ENCODE peak calls at places on chromosomes 7 and 10, in seven cellular contexts. One of them, this sample, is unnamed.

GRCh38 chr7:85528581-85528980 is 341.7 kb upstream of the SEMA3D start:
- DNase-seq in stimulated activated naive CD8-positive, alpha-beta T cell treated with anti-CD3 and anti-CD28 coated beads, Interleukin-15, Interleukin-2, amounts not matched to agents 100 U/mL and 50 U/mL, for 24 hours: no peak
- DNase-seq in NCI-H2107: no peak
- DNase-seq in AG10803: peak; percentile 59
- DNase-seq in RPMI7951: no peak
- DNase-seq in T-cell: no peak
- DNase-seq in dermis microvascular lymphatic vessel endothelial cell: no peak
- DNase-seq in this sample: no peak

GRCh38 chr10:17735166-17735941 is 16.6 kb upstream of the TMEM236 start:
- DNase-seq in T-cell: no peak
- DNase-seq in NCI-H2107: no peak
- DNase-seq in stimulated activated naive CD8-positive, alpha-beta T cell treated with anti-CD3 and anti-CD28 coated beads, Interleukin-15, Interleukin-2, amounts not matched to agents 100 U/mL and 50 U/mL, for 24 hours: no peak
- DNase-seq in AG10803: no peak
- DNase-seq in dermis microvascular lymphatic vessel endothelial cell: no peak
- DNase-seq in RPMI7951: no peak
- DNase-seq in this sample: no peak

GRCh38 chr7:1651897-1652296 is 18.2 kb upstream of the ELFN1 start:
- DNase-seq in NCI-H2107: no peak
- DNase-seq in stimulated activated naive CD8-positive, alpha-beta T cell treated with anti-CD3 and anti-CD28 coated beads, Interleukin-15, Interleukin-2, amounts not matched to agents 100 U/mL and 50 U/mL, for 24 hours: no peak
- DNase-seq in AG10803: no peak
- DNase-seq in RPMI7951: no peak
- DNase-seq in dermis microvascular lymphatic vessel endothelial cell: no peak
- DNase-seq in T-cell: no peak
- DNase-seq in this sample: no peak

GRCh38 chr10:113359664-113360063 is 193.2 kb upstream of the HABP2 start:
- DNase-seq in RPMI7951: no peak
- DNase-seq in stimulated activated naive CD8-positive, alpha-beta T cell treated with anti-CD3 and anti-CD28 coated beads, Interleukin-15, Interleukin-2, amounts not matched to agents 100 U/mL and 50 U/mL, for 24 hours: no peak
- DNase-seq in T-cell: no peak
- DNase-seq in NCI-H2107: no peak
- DNase-seq in AG10803: no peak
- DNase-seq in dermis microvascular lymphatic vessel endothelial cell: no peak
- DNase-seq in this sample: no peak

GRCh38 chr7:29146082-29146706 is at the start of gene CPVL:
- DNase-seq in T-cell: no peak
- DNase-seq in AG10803: no peak
- DNase-seq in stimulated activated naive CD8-positive, alpha-beta T cell treated with anti-CD3 and anti-CD28 coated beads, Interleukin-15, Interleukin-2, amounts not matched to agents 100 U/mL and 50 U/mL, for 24 hours: peak; percentile 8
- DNase-seq in RPMI7951: peak; percentile 18
- DNase-seq in dermis microvascular lymphatic vessel endothelial cell: no peak
- DNase-seq in NCI-H2107: no peak
- DNase-seq in this sample: no peak

GRCh38 chr10:61869772-61870520 is 31.6 kb upstream of the ARID5B start:
- DNase-seq in T-cell: no peak
- DNase-seq in NCI-H2107: no peak
- DNase-seq in stimulated activated naive CD8-positive, alpha-beta T cell treated with anti-CD3 and anti-CD28 coated beads, Interleukin-15, Interleukin-2, amounts not matched to agents 100 U/mL and 50 U/mL, for 24 hours: no peak
- DNase-seq in dermis microvascular lymphatic vessel endothelial cell: no peak
- DNase-seq in RPMI7951: peak; percentile 53
- DNase-seq in AG10803: peak; percentile 66
- DNase-seq in this sample: no peak

GRCh38 chr10:78319371-78319770 is 285.7 kb downstream of the RPS24 start:
- DNase-seq in NCI-H2107: no peak
- DNase-seq in T-cell: no peak
- DNase-seq in RPMI7951: no peak
- DNase-seq in AG10803: no peak
- DNase-seq in stimulated activated naive CD8-positive, alpha-beta T cell treated with anti-CD3 and anti-CD28 coated beads, Interleukin-15, Interleukin-2, amounts not matched to agents 100 U/mL and 50 U/mL, for 24 hours: no peak
- DNase-seq in dermis microvascular lymphatic vessel endothelial cell: no peak
- DNase-seq in this sample: no peak

GRCh38 chr10:113987805-113988204 is 55.9 kb upstream of the ADRB1 start:
- DNase-seq in T-cell: no peak
- DNase-seq in RPMI7951: peak; percentile 10
- DNase-seq in stimulated activated naive CD8-positive, alpha-beta T cell treated with anti-CD3 and anti-CD28 coated beads, Interleukin-15, Interleukin-2, amounts not matched to agents 100 U/mL and 50 U/mL, for 24 hours: peak; percentile 12
- DNase-seq in dermis microvascular lymphatic vessel endothelial cell: no peak
- DNase-seq in NCI-H2107: no peak
- DNase-seq in AG10803: no peak
- DNase-seq in this sample: no peak

GRCh38 chr7:50762337-50762736 is 20.4 kb downstream of the GRB10 start:
- DNase-seq in stimulated activated naive CD8-positive, alpha-beta T cell treated with anti-CD3 and anti-CD28 coated beads, Interleukin-15, Interleukin-2, amounts not matched to agents 100 U/mL and 50 U/mL, for 24 hours: no peak
- DNase-seq in dermis microvascular lymphatic vessel endothelial cell: no peak
- DNase-seq in RPMI7951: no peak
- DNase-seq in AG10803: no peak
- DNase-seq in T-cell: no peak
- DNase-seq in NCI-H2107: no peak
- DNase-seq in this sample: no peak

GRCh38 chr7:150964593-150965111 is 13.5 kb downstream of the KCNH2 start:
- DNase-seq in AG10803: no peak
- DNase-seq in dermis microvascular lymphatic vessel endothelial cell: peak; percentile 28
- DNase-seq in stimulated activated naive CD8-positive, alpha-beta T cell treated with anti-CD3 and anti-CD28 coated beads, Interleukin-15, Interleukin-2, amounts not matched to agents 100 U/mL and 50 U/mL, for 24 hours: no peak
- DNase-seq in NCI-H2107: no peak
- DNase-seq in RPMI7951: no peak
- DNase-seq in T-cell: no peak
- DNase-seq in this sample: no peak

GRCh38 chr10:27614776-27615175 is 110.7 kb downstream of the RAB18 start:
- DNase-seq in dermis microvascular lymphatic vessel endothelial cell: no peak
- DNase-seq in T-cell: no peak
- DNase-seq in stimulated activated naive CD8-positive, alpha-beta T cell treated with anti-CD3 and anti-CD28 coated beads, Interleukin-15, Interleukin-2, amounts not matched to agents 100 U/mL and 50 U/mL, for 24 hours: no peak
- DNase-seq in AG10803: no peak
- DNase-seq in RPMI7951: no peak
- DNase-seq in NCI-H2107: no peak
- DNase-seq in this sample: no peak

GRCh38 chr7:41912426-41912825 is 209.5 kb upstream of the INHBA start:
- DNase-seq in RPMI7951: peak; percentile 37
- DNase-seq in NCI-H2107: no peak
- DNase-seq in dermis microvascular lymphatic vessel endothelial cell: no peak
- DNase-seq in stimulated activated naive CD8-positive, alpha-beta T cell treated with anti-CD3 and anti-CD28 coated beads, Interleukin-15, Interleukin-2, amounts not matched to agents 100 U/mL and 50 U/mL, for 24 hours: no peak
- DNase-seq in AG10803: peak; percentile 31
- DNase-seq in T-cell: no peak
- DNase-seq in this sample: no peak

GRCh38 chr10:31642296-31642695 is 286.3 kb downstream of the ARHGAP12 start:
- DNase-seq in dermis microvascular lymphatic vessel endothelial cell: no peak
- DNase-seq in RPMI7951: no peak
- DNase-seq in stimulated activated naive CD8-positive, alpha-beta T cell treated with anti-CD3 and anti-CD28 coated beads, Interleukin-15, Interleukin-2, amounts not matched to agents 100 U/mL and 50 U/mL, for 24 hours: no peak
- DNase-seq in T-cell: no peak
- DNase-seq in AG10803: peak; percentile 41
- DNase-seq in NCI-H2107: no peak
- DNase-seq in this sample: no peak

GRCh38 chr7:114789942-114790341 is 132.0 kb upstream of the MDFIC start:
- DNase-seq in stimulated activated naive CD8-positive, alpha-beta T cell treated with anti-CD3 and anti-CD28 coated beads, Interleukin-15, Interleukin-2, amounts not matched to agents 100 U/mL and 50 U/mL, for 24 hours: no peak
- DNase-seq in NCI-H2107: no peak
- DNase-seq in AG10803: peak; percentile 90
- DNase-seq in dermis microvascular lymphatic vessel endothelial cell: no peak
- DNase-seq in RPMI7951: peak; percentile 81
- DNase-seq in T-cell: no peak
- DNase-seq in this sample: no peak

GRCh38 chr7:70042533-70042932 is 444.3 kb downstream of the AUTS2 start:
- DNase-seq in stimulated activated naive CD8-positive, alpha-beta T cell treated with anti-CD3 and anti-CD28 coated beads, Interleukin-15, Interleukin-2, amounts not matched to agents 100 U/mL and 50 U/mL, for 24 hours: no peak
- DNase-seq in RPMI7951: peak; percentile 11
- DNase-seq in T-cell: no peak
- DNase-seq in AG10803: peak; percentile 77
- DNase-seq in NCI-H2107: no peak
- DNase-seq in dermis microvascular lymphatic vessel endothelial cell: no peak
- DNase-seq in this sample: no peak

GRCh38 chr7:33776791-33777190 is 128.5 kb upstream of the BMPER start:
- DNase-seq in T-cell: no peak
- DNase-seq in AG10803: peak; percentile 38
- DNase-seq in RPMI7951: peak; percentile 54
- DNase-seq in stimulated activated naive CD8-positive, alpha-beta T cell treated with anti-CD3 and anti-CD28 coated beads, Interleukin-15, Interleukin-2, amounts not matched to agents 100 U/mL and 50 U/mL, for 24 hours: no peak
- DNase-seq in NCI-H2107: no peak
- DNase-seq in dermis microvascular lymphatic vessel endothelial cell: no peak
- DNase-seq in this sample: no peak

GRCh38 chr7:43756368-43757072 is 2.0 kb upstream of the BLVRA start:
- DNase-seq in RPMI7951: peak; percentile 91
- DNase-seq in AG10803: peak; percentile 80
- DNase-seq in dermis microvascular lymphatic vessel endothelial cell: no peak
- DNase-seq in T-cell: no peak
- DNase-seq in stimulated activated naive CD8-positive, alpha-beta T cell treated with anti-CD3 and anti-CD28 coated beads, Interleukin-15, Interleukin-2, amounts not matched to agents 100 U/mL and 50 U/mL, for 24 hours: peak; percentile 19
- DNase-seq in NCI-H2107: no peak
- DNase-seq in this sample: no peak

GRCh38 chr10:115572740-115573455 is 479.7 kb downstream of the ATRNL1 start:
- DNase-seq in NCI-H2107: no peak
- DNase-seq in stimulated activated naive CD8-positive, alpha-beta T cell treated with anti-CD3 and anti-CD28 coated beads, Interleukin-15, Interleukin-2, amounts not matched to agents 100 U/mL and 50 U/mL, for 24 hours: no peak
- DNase-seq in T-cell: no peak
- DNase-seq in AG10803: no peak
- DNase-seq in dermis microvascular lymphatic vessel endothelial cell: no peak
- DNase-seq in RPMI7951: no peak
- DNase-seq in this sample: no peak

GRCh38 chr10:93907049-93907448 is 13.3 kb downstream of the SLC35G1 start:
- DNase-seq in NCI-H2107: no peak
- DNase-seq in AG10803: no peak
- DNase-seq in stimulated activated naive CD8-positive, alpha-beta T cell treated with anti-CD3 and anti-CD28 coated beads, Interleukin-15, Interleukin-2, amounts not matched to agents 100 U/mL and 50 U/mL, for 24 hours: no peak
- DNase-seq in RPMI7951: no peak
- DNase-seq in T-cell: no peak
- DNase-seq in dermis microvascular lymphatic vessel endothelial cell: no peak
- DNase-seq in this sample: no peak

GRCh38 chr10:5611899-5612680 is 54.3 kb downstream of the ASB13 start:
- DNase-seq in NCI-H2107: no peak
- DNase-seq in T-cell: no peak
- DNase-seq in stimulated activated naive CD8-positive, alpha-beta T cell treated with anti-CD3 and anti-CD28 coated beads, Interleukin-15, Interleukin-2, amounts not matched to agents 100 U/mL and 50 U/mL, for 24 hours: no peak
- DNase-seq in RPMI7951: peak; percentile 81
- DNase-seq in dermis microvascular lymphatic vessel endothelial cell: no peak
- DNase-seq in AG10803: no peak
- DNase-seq in this sample: no peak

GRCh38 chr10:21534611-21535493 is 820 bp downstream of the MLLT10 start:
- DNase-seq in T-cell: peak; percentile 39
- DNase-seq in dermis microvascular lymphatic vessel endothelial cell: no peak
- DNase-seq in RPMI7951: peak; percentile 61
- DNase-seq in stimulated activated naive CD8-positive, alpha-beta T cell treated with anti-CD3 and anti-CD28 coated beads, Interleukin-15, Interleukin-2, amounts not matched to agents 100 U/mL and 50 U/mL, for 24 hours: peak; percentile 54
- DNase-seq in NCI-H2107: no peak
- DNase-seq in AG10803: no peak
- DNase-seq in this sample: peak; percentile 47

GRCh38 chr10:103653581-103654020 is 160.1 kb downstream of the NEURL1 start:
- DNase-seq in T-cell: no peak
- DNase-seq in stimulated activated naive CD8-positive, alpha-beta T cell treated with anti-CD3 and anti-CD28 coated beads, Interleukin-15, Interleukin-2, amounts not matched to agents 100 U/mL and 50 U/mL, for 24 hours: no peak
- DNase-seq in AG10803: no peak
- DNase-seq in RPMI7951: no peak
- DNase-seq in dermis microvascular lymphatic vessel endothelial cell: no peak
- DNase-seq in NCI-H2107: peak; percentile 9
- DNase-seq in this sample: no peak

GRCh38 chr10:90447836-90448235 is 410.0 kb downstream of the HTR7 start:
- DNase-seq in dermis microvascular lymphatic vessel endothelial cell: no peak
- DNase-seq in stimulated activated naive CD8-positive, alpha-beta T cell treated with anti-CD3 and anti-CD28 coated beads, Interleukin-15, Interleukin-2, amounts not matched to agents 100 U/mL and 50 U/mL, for 24 hours: no peak
- DNase-seq in RPMI7951: no peak
- DNase-seq in NCI-H2107: no peak
- DNase-seq in AG10803: no peak
- DNase-seq in T-cell: no peak
- DNase-seq in this sample: no peak

GRCh38 chr7:54888067-54888735 is 129.2 kb upstream of the SEC61G start:
- DNase-seq in AG10803: no peak
- DNase-seq in dermis microvascular lymphatic vessel endothelial cell: no peak
- DNase-seq in NCI-H2107: no peak
- DNase-seq in RPMI7951: peak; percentile 33
- DNase-seq in stimulated activated naive CD8-positive, alpha-beta T cell treated with anti-CD3 and anti-CD28 coated beads, Interleukin-15, Interleukin-2, amounts not matched to agents 100 U/mL and 50 U/mL, for 24 hours: no peak
- DNase-seq in T-cell: no peak
- DNase-seq in this sample: no peak

GRCh38 chr7:83519240-83519639 is 129.7 kb downstream of the SEMA3E start:
- DNase-seq in stimulated activated naive CD8-positive, alpha-beta T cell treated with anti-CD3 and anti-CD28 coated beads, Interleukin-15, Interleukin-2, amounts not matched to agents 100 U/mL and 50 U/mL, for 24 hours: no peak
- DNase-seq in T-cell: no peak
- DNase-seq in NCI-H2107: no peak
- DNase-seq in RPMI7951: no peak
- DNase-seq in dermis microvascular lymphatic vessel endothelial cell: no peak
- DNase-seq in AG10803: no peak
- DNase-seq in this sample: no peak

GRCh38 chr7:20223356-20223755 is 6.2 kb upstream of the MACC1 start:
- DNase-seq in RPMI7951: peak; percentile 92
- DNase-seq in dermis microvascular lymphatic vessel endothelial cell: no peak
- DNase-seq in NCI-H2107: no peak
- DNase-seq in AG10803: peak; percentile 61
- DNase-seq in T-cell: no peak
- DNase-seq in stimulated activated naive CD8-positive, alpha-beta T cell treated with anti-CD3 and anti-CD28 coated beads, Interleukin-15, Interleukin-2, amounts not matched to agents 100 U/mL and 50 U/mL, for 24 hours: no peak
- DNase-seq in this sample: no peak

GRCh38 chr7:70383369-70383768 is 748.6 kb upstream of the GALNT17 start:
- DNase-seq in T-cell: no peak
- DNase-seq in AG10803: peak; percentile 41
- DNase-seq in RPMI7951: no peak
- DNase-seq in NCI-H2107: no peak
- DNase-seq in stimulated activated naive CD8-positive, alpha-beta T cell treated with anti-CD3 and anti-CD28 coated beads, Interleukin-15, Interleukin-2, amounts not matched to agents 100 U/mL and 50 U/mL, for 24 hours: no peak
- DNase-seq in dermis microvascular lymphatic vessel endothelial cell: no peak
- DNase-seq in this sample: no peak

GRCh38 chr7:98294798-98295382 is 13.4 kb downstream of the BRI3 start:
- DNase-seq in dermis microvascular lymphatic vessel endothelial cell: no peak
- DNase-seq in T-cell: no peak
- DNase-seq in NCI-H2107: peak; percentile 86
- DNase-seq in stimulated activated naive CD8-positive, alpha-beta T cell treated with anti-CD3 and anti-CD28 coated beads, Interleukin-15, Interleukin-2, amounts not matched to agents 100 U/mL and 50 U/mL, for 24 hours: peak; percentile 39
- DNase-seq in RPMI7951: peak; percentile 42
- DNase-seq in AG10803: peak; percentile 51
- DNase-seq in this sample: no peak

GRCh38 chr7:4001742-4002141 is 680.4 kb upstream of the FOXK1 start:
- DNase-seq in stimulated activated naive CD8-positive, alpha-beta T cell treated with anti-CD3 and anti-CD28 coated beads, Interleukin-15, Interleukin-2, amounts not matched to agents 100 U/mL and 50 U/mL, for 24 hours: no peak
- DNase-seq in T-cell: no peak
- DNase-seq in NCI-H2107: no peak
- DNase-seq in dermis microvascular lymphatic vessel endothelial cell: no peak
- DNase-seq in AG10803: no peak
- DNase-seq in RPMI7951: no peak
- DNase-seq in this sample: no peak

GRCh38 chr7:30523466-30523865 is 18.8 kb upstream of the GGCT start:
- DNase-seq in dermis microvascular lymphatic vessel endothelial cell: no peak
- DNase-seq in RPMI7951: no peak
- DNase-seq in AG10803: no peak
- DNase-seq in stimulated activated naive CD8-positive, alpha-beta T cell treated with anti-CD3 and anti-CD28 coated beads, Interleukin-15, Interleukin-2, amounts not matched to agents 100 U/mL and 50 U/mL, for 24 hours: no peak
- DNase-seq in NCI-H2107: no peak
- DNase-seq in T-cell: no peak
- DNase-seq in this sample: no peak

GRCh38 chr7:26858735-26859134 is 5.7 kb downstream of the SKAP2 start:
- DNase-seq in AG10803: no peak
- DNase-seq in NCI-H2107: no peak
- DNase-seq in stimulated activated naive CD8-positive, alpha-beta T cell treated with anti-CD3 and anti-CD28 coated beads, Interleukin-15, Interleukin-2, amounts not matched to agents 100 U/mL and 50 U/mL, for 24 hours: no peak
- DNase-seq in T-cell: no peak
- DNase-seq in RPMI7951: no peak
- DNase-seq in dermis microvascular lymphatic vessel endothelial cell: no peak
- DNase-seq in this sample: no peak

GRCh38 chr10:124468624-124469023 is 7.0 kb downstream of the LHPP start:
- DNase-seq in stimulated activated naive CD8-positive, alpha-beta T cell treated with anti-CD3 and anti-CD28 coated beads, Interleukin-15, Interleukin-2, amounts not matched to agents 100 U/mL and 50 U/mL, for 24 hours: no peak
- DNase-seq in AG10803: no peak
- DNase-seq in NCI-H2107: no peak
- DNase-seq in dermis microvascular lymphatic vessel endothelial cell: no peak
- DNase-seq in T-cell: no peak
- DNase-seq in RPMI7951: no peak
- DNase-seq in this sample: no peak

GRCh38 chr10:61398730-61399129 is 54.5 kb downstream of the TMEM26 start:
- DNase-seq in NCI-H2107: no peak
- DNase-seq in T-cell: no peak
- DNase-seq in RPMI7951: no peak
- DNase-seq in dermis microvascular lymphatic vessel endothelial cell: no peak
- DNase-seq in stimulated activated naive CD8-positive, alpha-beta T cell treated with anti-CD3 and anti-CD28 coated beads, Interleukin-15, Interleukin-2, amounts not matched to agents 100 U/mL and 50 U/mL, for 24 hours: no peak
- DNase-seq in AG10803: no peak
- DNase-seq in this sample: no peak

GRCh38 chr7:155512246-155512887 is 34.0 kb downstream of the CNPY1 start:
- DNase-seq in AG10803: no peak
- DNase-seq in stimulated activated naive CD8-positive, alpha-beta T cell treated with anti-CD3 and anti-CD28 coated beads, Interleukin-15, Interleukin-2, amounts not matched to agents 100 U/mL and 50 U/mL, for 24 hours: no peak
- DNase-seq in RPMI7951: no peak
- DNase-seq in T-cell: no peak
- DNase-seq in NCI-H2107: no peak
- DNase-seq in dermis microvascular lymphatic vessel endothelial cell: no peak
- DNase-seq in this sample: no peak

GRCh38 chr7:3922175-3922635 is 621.2 kb downstream of the SDK1 start:
- DNase-seq in RPMI7951: peak; percentile 79
- DNase-seq in stimulated activated naive CD8-positive, alpha-beta T cell treated with anti-CD3 and anti-CD28 coated beads, Interleukin-15, Interleukin-2, amounts not matched to agents 100 U/mL and 50 U/mL, for 24 hours: no peak
- DNase-seq in T-cell: no peak
- DNase-seq in NCI-H2107: no peak
- DNase-seq in dermis microvascular lymphatic vessel endothelial cell: no peak
- DNase-seq in AG10803: peak; percentile 62
- DNase-seq in this sample: no peak

This sample was measured in CD4-positive, alpha-beta memory T cell.